ENCODE peak calls at places on chromosomes 2 and 18, in five cellular contexts. T, M, F, R and J are unnamed samples.

GRCh38 chr2:10362096-10362897 is 59.6 kb downstream of the HPCAL1 start:
- DNase-seq in T (no peak), M (no peak), F (no peak), R (no peak), J (no peak)

GRCh38 chr2:227377461-227378351 is 1.4 kb downstream of the TM4SF20 start:
- DNase-seq in T (no peak), M (no peak), F (no peak), R (no peak), J (no peak)

GRCh38 chr2:31256611-31257382 is 22.8 kb downstream of the EHD3 start:
- DNase-seq in T (no peak), M (no peak), F (no peak), R (no peak), J (no peak)

GRCh38 chr2:240215676-240216051 is 75.2 kb upstream of the OTOS start:
- DNase-seq in T (no peak), M (no peak), F (no peak), R (no peak), J (no peak)

GRCh38 chr2:120494446-120494845 is 148.5 kb downstream of the INHBB start:
- DNase-seq in T (no peak), M (no peak), F (no peak), R (no peak), J (no peak)

GRCh38 chr2:167293172-167293781 is 405.0 kb downstream of the XIRP2 start:
- DNase-seq in T (peak), M (no peak), F (no peak), R (peak), J (no peak)

GRCh38 chr18:68275616-68276015 is 439.3 kb downstream of the TMX3 start:
- DNase-seq in T (no peak), M (no peak), F (no peak), R (no peak), J (no peak)

GRCh38 chr2:86808315-86809161 is 17.8 kb upstream of the CD8A start:
- DNase-seq in T (peak), M (peak), F (peak), R (peak), J (peak)

GRCh38 chr18:67318651-67319050 is 197.9 kb downstream of the DSEL start:
- DNase-seq in T (no peak), M (no peak), F (no peak), R (no peak), J (no peak)

GRCh38 chr2:185583058-185583816 is 155.4 kb upstream of the FSIP2 start:
- DNase-seq in T (no peak), M (no peak), F (no peak), R (no peak), J (no peak)

GRCh38 chr2:162138310-162138709 is 13.7 kb downstream of the GCG start:
- DNase-seq in T (no peak), M (no peak), F (no peak), R (no peak), J (no peak)

GRCh38 chr18:26506012-26506411 is 42.3 kb downstream of the KCTD1 start:
- DNase-seq in T (no peak), M (no peak), F (no peak), R (no peak), J (no peak)

GRCh38 chr2:156803967-156804366 is 367.8 kb downstream of the GPD2 start:
- DNase-seq in T (no peak), M (no peak), F (no peak), R (no peak), J (no peak)

GRCh38 chr2:240965296-240965904 is 33.0 kb upstream of the SNED1 start:
- DNase-seq in T (peak), M (peak), F (no peak), R (peak), J (no peak)

GRCh38 chr2:229282758-229283546 is 11.9 kb upstream of the PID1 start:
- DNase-seq in T (peak), M (no peak), F (no peak), R (no peak), J (no peak)

GRCh38 chr2:173571021-173571821 is 216.5 kb downstream of the CDCA7 start:
- DNase-seq in T (no peak), M (no peak), F (peak), R (peak), J (peak)

GRCh38 chr2:42809876-42810125 is 17.4 kb upstream of the HAAO start:
- DNase-seq in T (peak), M (peak), F (no peak), R (peak), J (no peak)
- TF ChIP-seq CTCF in T (no peak), M (peak), F (peak), R (no peak), J (peak)

DNA sequence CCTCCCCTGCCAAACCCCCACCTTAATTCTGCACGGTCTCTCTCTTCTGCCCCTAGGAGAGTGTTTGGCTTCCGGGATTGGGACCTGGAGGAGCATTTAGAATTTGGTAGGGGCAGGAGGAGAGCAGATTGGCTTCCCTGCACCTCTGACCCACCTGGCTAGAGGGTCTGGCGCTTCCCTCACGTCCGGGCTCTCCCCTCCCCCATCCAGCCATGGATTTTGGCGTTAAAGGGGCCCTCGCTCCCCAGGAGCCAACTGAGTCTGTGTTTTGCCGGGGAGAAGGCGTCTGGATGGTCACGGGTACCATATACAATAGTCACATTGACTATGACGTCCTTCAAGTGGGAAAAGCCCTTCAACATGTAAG is 6.5 kb downstream of the HOXD3 start:
- DNase-seq in T (no peak), M (no peak), F (no peak), R (no peak), J (no peak)
- TF ChIP-seq CTCF in T (no peak), M (no peak), F (no peak), R (no peak), J (no peak)

GRCh38 chr2:14634885-14635871 is 2.7 kb downstream of the LRATD1 start:
- DNase-seq in T (peak), M (no peak), F (peak), R (peak), J (peak)
- TF ChIP-seq CTCF in T (no peak), M (no peak), F (no peak), R (no peak), J (no peak)

GRCh38 chr2:172000696-172001361 is 1.1 kb downstream of the METAP1D start:
- DNase-seq in T (no peak), M (no peak), F (no peak), R (no peak), J (no peak)
- TF ChIP-seq CTCF in T (no peak), M (no peak), F (no peak), R (no peak), J (no peak)

GRCh38 chr2:169871994-169872393 is 44.7 kb downstream of the UBR3 start:
- DNase-seq in T (no peak), M (no peak), F (no peak), R (no peak), J (no peak)

DNA sequence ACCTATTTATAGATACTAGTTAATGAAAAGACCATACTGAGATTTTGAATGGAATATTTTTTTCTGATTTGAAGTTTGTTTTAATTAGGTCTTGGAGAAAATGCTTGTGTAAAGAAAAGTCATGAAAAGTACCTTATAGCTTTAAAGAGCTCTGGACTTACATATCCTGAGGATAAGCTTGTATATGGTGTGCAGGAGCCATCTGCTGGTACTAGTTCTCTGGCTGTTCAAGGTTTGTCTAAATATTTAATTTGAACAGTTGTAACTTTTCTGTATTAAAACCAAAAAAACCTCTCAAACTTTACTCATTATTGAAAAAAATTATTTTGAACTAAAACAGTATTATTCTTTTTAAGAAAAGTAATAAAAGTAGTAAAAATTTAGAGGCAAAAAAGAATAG is 50.2 kb downstream of the UBR3 start:
- DNase-seq in T (no peak), M (no peak), F (no peak), R (no peak), J (peak)
- TF ChIP-seq CTCF in T (peak), M (peak), F (peak), R (no peak), J (peak)

DNA sequence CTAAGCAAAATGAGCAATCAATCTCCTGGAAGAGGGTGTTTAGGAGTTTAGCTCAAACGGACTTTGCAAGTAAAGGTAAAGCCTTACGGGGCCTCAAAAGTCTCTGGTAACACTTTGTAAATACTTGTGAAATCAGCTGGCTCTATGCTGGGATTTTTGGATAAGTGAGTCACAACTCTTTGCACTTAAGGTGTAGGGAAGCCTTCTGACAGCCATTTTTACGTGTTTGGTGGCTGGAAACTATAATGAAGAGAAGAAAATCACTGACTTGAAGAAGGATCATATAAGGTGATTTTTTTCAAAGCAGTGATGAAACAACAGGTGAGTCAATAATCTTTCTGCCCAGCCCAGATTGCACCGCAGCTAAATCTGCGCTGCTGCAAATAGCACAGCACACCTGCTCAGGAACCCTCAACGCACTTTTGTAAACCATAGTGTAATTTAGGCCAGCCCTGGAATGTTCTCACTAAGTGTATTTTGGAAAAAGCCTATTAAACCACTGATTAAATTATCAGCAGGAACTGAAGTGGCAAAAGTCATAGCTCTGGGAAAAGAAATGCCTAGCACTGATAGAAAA is 218.8 kb downstream of the AGPS start:
- DNase-seq in T (no peak), M (no peak), F (no peak), R (no peak), J (no peak)
- TF ChIP-seq CTCF in T (no peak), M (no peak), F (no peak), R (no peak), J (no peak)

DNA sequence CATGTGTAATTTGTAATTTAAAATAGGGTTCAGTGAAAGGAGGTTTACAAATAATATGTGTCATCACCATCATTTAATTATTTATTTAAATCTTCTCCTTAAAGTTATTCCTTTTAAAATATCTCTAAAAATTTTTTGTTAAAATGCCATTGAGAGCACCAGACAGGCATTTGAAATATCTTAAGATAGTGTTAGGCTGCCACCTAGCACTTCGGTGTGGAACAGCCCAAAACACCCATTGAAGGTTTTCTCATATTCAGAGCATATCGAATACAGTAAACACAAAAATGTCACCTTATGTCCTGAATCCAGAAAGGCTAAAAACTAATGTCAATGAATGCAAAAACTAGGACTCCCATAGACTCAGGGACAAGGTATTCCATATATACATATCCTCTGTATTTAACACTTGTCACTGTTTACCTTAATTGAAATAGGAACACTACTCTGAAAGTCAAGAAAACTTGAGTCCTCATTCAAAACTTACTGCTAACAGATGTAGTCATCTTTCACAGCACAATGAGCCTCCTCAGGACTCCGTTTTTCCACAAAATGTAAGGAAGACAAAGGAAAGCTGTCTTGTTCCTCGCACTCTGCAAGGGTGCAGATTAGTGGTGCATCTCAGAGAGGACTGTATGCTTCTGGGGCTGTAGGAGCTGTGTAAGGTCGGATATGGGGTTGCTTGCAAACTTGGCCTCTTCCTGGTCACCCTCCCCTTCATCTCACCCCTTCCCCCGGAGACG is 329.5 kb downstream of the PAX3 start:
- DNase-seq in T (no peak), M (no peak), F (peak), R (no peak), J (peak)
- TF ChIP-seq CTCF in T (peak), M (peak), F (peak), R (peak), J (peak)

GRCh38 chr18:3451989-3452749 is 2.2 kb downstream of the TGIF1 start:
- DNase-seq in T (peak), M (no peak), F (no peak), R (peak), J (peak)
- TF ChIP-seq CTCF in T (no peak), M (no peak), F (no peak), R (no peak), J (no peak)

GRCh38 chr2:238187618-238188548 is 15.6 kb downstream of the ILKAP start:
- DNase-seq in T (no peak), M (no peak), F (no peak), R (no peak), J (no peak)

GRCh38 chr2:238190445-238190844 is 13.1 kb downstream of the ILKAP start:
- DNase-seq in T (no peak), M (no peak), F (no peak), R (no peak), J (no peak)
- TF ChIP-seq CTCF in T (no peak), M (no peak), F (no peak), R (no peak), J (no peak)

GRCh38 chr18:72700961-72701710 is 157.0 kb upstream of the CBLN2 start:
- DNase-seq in T (no peak), M (no peak), F (no peak), R (no peak), J (no peak)
- TF ChIP-seq CTCF in T (no peak), M (peak), F (peak), R (no peak), J (peak)